ENCODE peak calls at places on chromosomes 3 and 15, in seven cellular contexts. One of them, this sample, is unnamed.

GRCh38 chr3:126103121-126104027 is 19.4 kb upstream of the SLC41A3 start:
- DNase-seq in HCT116: no peak
- DNase-seq in HepG2: no peak
- DNase-seq in H1: no peak
- DNase-seq in GM12878: no peak
- DNase-seq in SK-N-SH: peak
- DNase-seq in K562: peak
- DNase-seq in this sample: no peak

GRCh38 chr3:47847256-47847655 is 44.3 kb downstream of the DHX30 start:
- DNase-seq in HCT116: no peak
- DNase-seq in HepG2: no peak
- DNase-seq in H1: no peak
- DNase-seq in GM12878: no peak
- DNase-seq in SK-N-SH: peak
- DNase-seq in K562: no peak
- DNase-seq in this sample: no peak

GRCh38 chr15:29669823-29670222 is 152.4 kb downstream of the TJP1 start:
- DNase-seq in HCT116: no peak
- DNase-seq in HepG2: no peak
- DNase-seq in H1: no peak
- DNase-seq in GM12878: no peak
- DNase-seq in SK-N-SH: no peak
- DNase-seq in K562: no peak
- DNase-seq in this sample: no peak

GRCh38 chr3:15405448-15406050 is 21.8 kb downstream of the METTL6 start:
- DNase-seq in HCT116: peak
- DNase-seq in HepG2: peak
- DNase-seq in H1: no peak
- DNase-seq in GM12878: no peak
- DNase-seq in SK-N-SH: peak
- DNase-seq in K562: peak
- DNase-seq in this sample: no peak

GRCh38 chr3:14363976-14364375 is 38.4 kb upstream of the SLC6A6 start:
- DNase-seq in HCT116: no peak
- DNase-seq in HepG2: no peak
- DNase-seq in H1: no peak
- DNase-seq in GM12878: no peak
- DNase-seq in SK-N-SH: no peak
- DNase-seq in K562: no peak
- DNase-seq in this sample: no peak

GRCh38 chr3:57100046-57100695 is 39.7 kb downstream of the SPATA12 start:
- DNase-seq in HCT116: peak
- DNase-seq in HepG2: peak
- DNase-seq in H1: no peak
- DNase-seq in GM12878: peak
- DNase-seq in SK-N-SH: peak
- DNase-seq in K562: peak
- DNase-seq in this sample: peak

GRCh38 chr3:61521229-61521628 is 40.1 kb upstream of the PTPRG start:
- DNase-seq in HCT116: no peak
- DNase-seq in HepG2: no peak
- DNase-seq in H1: no peak
- DNase-seq in GM12878: peak
- DNase-seq in SK-N-SH: no peak
- DNase-seq in K562: no peak
- DNase-seq in this sample: no peak

GRCh38 chr15:93026359-93026758 is 62.7 kb downstream of the RGMA start:
- DNase-seq in HCT116: no peak
- DNase-seq in HepG2: no peak
- DNase-seq in H1: no peak
- DNase-seq in GM12878: no peak
- DNase-seq in SK-N-SH: no peak
- DNase-seq in K562: no peak
- DNase-seq in this sample: no peak

GRCh38 chr3:122390665-122391064 is 6.7 kb downstream of the FAM162A start:
- DNase-seq in HCT116: no peak
- DNase-seq in HepG2: no peak
- DNase-seq in H1: no peak
- DNase-seq in GM12878: no peak
- DNase-seq in SK-N-SH: no peak
- DNase-seq in K562: peak
- DNase-seq in this sample: no peak

GRCh38 chr15:65212097-65212496 is 824 bp upstream of the CILP start:
- DNase-seq in HCT116: no peak
- DNase-seq in HepG2: peak
- DNase-seq in H1: no peak
- DNase-seq in GM12878: no peak
- DNase-seq in SK-N-SH: peak
- DNase-seq in K562: peak
- DNase-seq in this sample: peak

GRCh38 chr15:100688549-100689120 is 86.2 kb downstream of the ASB7 start:
- DNase-seq in HCT116: no peak
- DNase-seq in HepG2: no peak
- DNase-seq in H1: no peak
- DNase-seq in GM12878: no peak
- DNase-seq in SK-N-SH: no peak
- DNase-seq in K562: no peak
- DNase-seq in this sample: no peak

GRCh38 chr3:38150780-38151528 is 12.5 kb downstream of the MYD88 start:
- DNase-seq in HCT116: no peak
- DNase-seq in HepG2: no peak
- DNase-seq in H1: no peak
- DNase-seq in GM12878: no peak
- DNase-seq in SK-N-SH: no peak
- DNase-seq in K562: peak
- DNase-seq in this sample: peak

GRCh38 chr3:149401215-149401925 is 23.9 kb upstream of the TM4SF1 start:
- DNase-seq in HCT116: no peak
- DNase-seq in HepG2: peak
- DNase-seq in H1: no peak
- DNase-seq in GM12878: no peak
- DNase-seq in SK-N-SH: no peak
- DNase-seq in K562: no peak
- DNase-seq in this sample: peak

GRCh38 chr3:151743860-151744259 is 10.1 kb downstream of the AADACL2 start:
- DNase-seq in HCT116: no peak
- DNase-seq in HepG2: no peak
- DNase-seq in H1: no peak
- DNase-seq in GM12878: no peak
- DNase-seq in SK-N-SH: no peak
- DNase-seq in K562: no peak
- DNase-seq in this sample: no peak

GRCh38 chr15:70219256-70219919 is 121.7 kb upstream of the TLE3 start:
- DNase-seq in HCT116: no peak
- DNase-seq in HepG2: no peak
- DNase-seq in H1: no peak
- DNase-seq in GM12878: no peak
- DNase-seq in SK-N-SH: no peak
- DNase-seq in K562: no peak
- DNase-seq in this sample: no peak

GRCh38 chr3:89059201-89059600 is 48.2 kb upstream of the EPHA3 start:
- DNase-seq in HCT116: no peak
- DNase-seq in HepG2: no peak
- DNase-seq in H1: no peak
- DNase-seq in GM12878: no peak
- DNase-seq in SK-N-SH: no peak
- DNase-seq in K562: no peak
- DNase-seq in this sample: peak

GRCh38 chr15:68372291-68372811 is 59.6 kb downstream of the ITGA11 start:
- DNase-seq in HCT116: peak
- DNase-seq in HepG2: peak
- DNase-seq in H1: no peak
- DNase-seq in GM12878: no peak
- DNase-seq in SK-N-SH: peak
- DNase-seq in K562: peak
- DNase-seq in this sample: peak

GRCh38 chr15:96327155-96327741 is 3.3 kb upstream of the NR2F2 start:
- DNase-seq in HCT116: peak
- DNase-seq in HepG2: peak
- DNase-seq in H1: no peak
- DNase-seq in GM12878: peak
- DNase-seq in SK-N-SH: peak
- DNase-seq in K562: peak
- DNase-seq in this sample: no peak

GRCh38 chr3:156648086-156648485 is 26.3 kb upstream of the TIPARP start:
- DNase-seq in HCT116: no peak
- DNase-seq in HepG2: no peak
- DNase-seq in H1: no peak
- DNase-seq in GM12878: no peak
- DNase-seq in SK-N-SH: no peak
- DNase-seq in K562: no peak
- DNase-seq in this sample: no peak
- TF ChIP-seq JUND in HCT116: no peak
- TF ChIP-seq JUND in HepG2: no peak
- TF ChIP-seq JUND in H1: no peak
- TF ChIP-seq JUND in GM12878: no peak
- TF ChIP-seq JUND in SK-N-SH: no peak
- TF ChIP-seq JUND in K562: no peak
- TF ChIP-seq JUND in this sample: no peak

GRCh38 chr15:31495281-31495680 is 168.6 kb downstream of the KLF13 start:
- DNase-seq in HCT116: no peak
- DNase-seq in HepG2: no peak
- DNase-seq in H1: no peak
- DNase-seq in GM12878: no peak
- DNase-seq in SK-N-SH: no peak
- DNase-seq in K562: no peak
- DNase-seq in this sample: no peak
- TF ChIP-seq JUND in HCT116: no peak
- TF ChIP-seq JUND in HepG2: no peak
- TF ChIP-seq JUND in H1: no peak
- TF ChIP-seq JUND in GM12878: no peak
- TF ChIP-seq JUND in SK-N-SH: no peak
- TF ChIP-seq JUND in K562: no peak
- TF ChIP-seq JUND in this sample: no peak

DNA sequence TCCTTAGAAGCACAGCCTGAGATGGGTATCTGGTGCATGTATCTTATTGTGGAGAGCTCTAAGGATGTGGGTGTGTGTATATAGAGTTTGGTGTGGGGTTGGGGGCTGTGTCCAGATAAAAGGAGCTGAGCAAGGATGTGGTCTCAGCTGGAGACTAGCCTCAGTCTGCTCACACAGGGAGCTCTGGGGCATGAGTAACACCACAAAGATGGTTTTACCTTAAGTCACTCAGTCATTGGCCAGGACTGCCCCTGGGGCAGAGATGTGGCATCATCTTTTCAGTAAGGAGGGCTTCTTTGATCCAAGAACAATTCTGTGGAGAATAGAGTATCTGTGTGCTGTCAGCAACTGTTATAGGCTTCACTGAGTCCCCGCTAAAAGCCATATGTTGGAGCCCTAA is 163.4 kb upstream of the NUDT16 start:
- DNase-seq in HCT116: no peak
- DNase-seq in HepG2: no peak
- DNase-seq in H1: no peak
- DNase-seq in GM12878: no peak
- DNase-seq in SK-N-SH: no peak
- DNase-seq in K562: no peak
- DNase-seq in this sample: no peak
- TF ChIP-seq JUND in HCT116: no peak
- TF ChIP-seq JUND in HepG2: no peak
- TF ChIP-seq JUND in H1: no peak
- TF ChIP-seq JUND in GM12878: no peak
- TF ChIP-seq JUND in SK-N-SH: no peak
- TF ChIP-seq JUND in K562: no peak
- TF ChIP-seq JUND in this sample: no peak

GRCh38 chr3:138381950-138382715 is 33.8 kb downstream of the MRAS start:
- DNase-seq in HCT116: no peak
- DNase-seq in HepG2: peak
- DNase-seq in H1: no peak
- DNase-seq in GM12878: no peak
- DNase-seq in SK-N-SH: no peak
- DNase-seq in K562: no peak
- DNase-seq in this sample: peak
- TF ChIP-seq JUND in HCT116: no peak
- TF ChIP-seq JUND in HepG2: no peak
- TF ChIP-seq JUND in H1: no peak
- TF ChIP-seq JUND in GM12878: no peak
- TF ChIP-seq JUND in SK-N-SH: no peak
- TF ChIP-seq JUND in K562: no peak
- TF ChIP-seq JUND in this sample: no peak